ENCODE peak calls at places on chromosomes 7 and 10, in seven cellular contexts. L is AG04450; Y is EH; O is central memory CD4-positive, alpha-beta T cell; S is M059J; V is activated naive CD4-positive, alpha-beta T cell; C is KBM-7. N is an unnamed sample.

GRCh38 chr7:35894721-35895120 is 93.9 kb downstream of the SEPTIN7 start:
- DNase-seq in L (no peak), Y (peak), O (no peak), S (no peak), V (no peak), C (no peak), N (no peak)

GRCh38 chr7:1579481-1580421 is 9.9 kb upstream of the PSMG3 start:
- DNase-seq in L (no peak), Y (peak), O (peak), S (peak), V (peak), C (peak), N (peak)

GRCh38 chr10:111122127-111122526 is 45.3 kb downstream of the ADRA2A start:
- DNase-seq in L (no peak), Y (no peak), O (no peak), S (no peak), V (no peak), C (no peak), N (no peak)

GRCh38 chr10:29843143-29843542 is 208.4 kb upstream of the SVIL start:
- DNase-seq in L (no peak), Y (no peak), O (no peak), S (no peak), V (no peak), C (no peak), N (no peak)

GRCh38 chr7:122148878-122149277 is 4.8 kb upstream of the AASS start:
- DNase-seq in L (no peak), Y (no peak), O (no peak), S (no peak), V (no peak), C (no peak), N (no peak)

GRCh38 chr10:48516878-48517277 is 88.0 kb downstream of the ARHGAP22 start:
- DNase-seq in L (no peak), Y (no peak), O (no peak), S (no peak), V (no peak), C (no peak), N (no peak)

GRCh38 chr7:133528796-133529195 is 275.9 kb downstream of the EXOC4 start:
- DNase-seq in L (no peak), Y (no peak), O (no peak), S (no peak), V (no peak), C (no peak), N (no peak)

GRCh38 chr10:64773357-64773756 is 1252.2 kb downstream of the REEP3 start:
- DNase-seq in L (no peak), Y (no peak), O (no peak), S (no peak), V (no peak), C (no peak), N (no peak)